ENCODE peak calls at places on chromosomes 7 and 10, in nine cellular contexts. A is colonic mucosa; O is stromal cell of bone marrow; X is adrenal gland; Y is neuronal stem cell; V is uterus; P is pons; D is natural killer cell treated with Interleukin-12 subunit alpha and Interleukin-12 subunit beta and Interleukin-15 and Interleukin-18, amount 100 ng/mL, for 72 hours; R is non-pigmented ciliary epithelial cell. C is an unnamed sample.
A peak's percentile ranks its signal among the peaks of the same experiment; 100 is the strongest.

GRCh38 chr10:132803595-132804210 is 17.8 kb upstream of the NKX6-2 start:
- DNase-seq in A (no peak), O (no peak), X (no peak), Y (no peak), V (no peak), P (no peak), D (peak; percentile 48), R (no peak), C (no peak)

GRCh38 chr7:55065079-55065478 is 46.3 kb downstream of the EGFR start:
- DNase-seq in A (no peak), O (peak; percentile 96), X (peak; percentile 73), Y (no peak), V (peak; percentile 70), P (no peak), D (no peak), R (no peak), C (no peak)

GRCh38 chr10:61617586-61617985 is 45.1 kb upstream of the CABCOCO1 start:
- DNase-seq in A (no peak), O (no peak), X (no peak), Y (no peak), V (no peak), P (no peak), D (no peak), R (no peak), C (no peak)

GRCh38 chr7:132996581-132997242 is 85.2 kb downstream of the CHCHD3 start:
- DNase-seq in A (no peak), O (no peak), X (no peak), Y (no peak), V (no peak), P (no peak), D (no peak), R (no peak), C (no peak)

GRCh38 chr7:118844748-118845147 is 620.2 kb downstream of the ANKRD7 start:
- DNase-seq in A (no peak), O (no peak), X (no peak), Y (no peak), V (no peak), P (no peak), D (no peak), R (no peak), C (no peak)

GRCh38 chr10:17427201-17427600 is 27.2 kb downstream of the ST8SIA6 start:
- DNase-seq in A (no peak), O (no peak), X (no peak), Y (no peak), V (no peak), P (no peak), D (no peak), R (no peak), C (no peak)

GRCh38 chr10:131533846-131534526 is 222.5 kb upstream of the TCERG1L start:
- DNase-seq in A (no peak), O (no peak), X (no peak), Y (no peak), V (no peak), P (no peak), D (no peak), R (no peak), C (no peak)

GRCh38 chr10:31709028-31709427 is 219.6 kb downstream of the ARHGAP12 start:
- DNase-seq in A (no peak), O (no peak), X (no peak), Y (no peak), V (no peak), P (no peak), D (no peak), R (no peak), C (no peak)

GRCh38 chr7:76428868-76429805 is 4.4 kb downstream of the ZP3 start:
- DNase-seq in A (no peak), O (no peak), X (peak; percentile 34), Y (no peak), V (no peak), P (peak; percentile 46), D (peak; percentile 28), R (no peak), C (peak; percentile 38)

GRCh38 chr7:100890640-100891521 is 1.4 kb upstream of the UFSP1 start:
- DNase-seq in A (no peak), O (no peak), X (no peak), Y (no peak), V (peak; percentile 39), P (no peak), D (no peak), R (no peak), C (no peak)

GRCh38 chr7:151425670-151426075 is 14.3 kb downstream of the CRYGN start:
- DNase-seq in A (no peak), O (peak; percentile 89), X (no peak), Y (no peak), V (no peak), P (no peak), D (no peak), R (peak; percentile 67), C (no peak)

GRCh38 chr7:148447221-148447845 is 143.2 kb upstream of the C7orf33 start:
- DNase-seq in A (no peak), O (peak; percentile 11), X (no peak), Y (no peak), V (no peak), P (no peak), D (no peak), R (no peak), C (no peak)

GRCh38 chr10:132532784-132533560 is 4.6 kb upstream of the INPP5A start:
- DNase-seq in A (no peak), O (no peak), X (no peak), Y (no peak), V (peak; percentile 12), P (no peak), D (peak; percentile 40), R (peak; percentile 79), C (no peak)

GRCh38 chr7:471866-472639 is 47.6 kb downstream of the PDGFA start:
- DNase-seq in A (no peak), O (peak; percentile 86), X (peak; percentile 78), Y (no peak), V (peak; percentile 72), P (no peak), D (peak; percentile 50), R (peak; percentile 82), C (peak; percentile 21)

GRCh38 chr7:87152112-87152896 is at the start of gene DMTF1:
- DNase-seq in A (peak; percentile 94), O (peak; percentile 89), X (peak; percentile 96), Y (peak; percentile 89), V (peak; percentile 94), P (peak; percentile 96), D (peak; percentile 94), R (peak; percentile 59), C (peak; percentile 97)

GRCh38 chr10:132973903-132974241 is 31.5 kb upstream of the CFAP46 start:
- DNase-seq in A (no peak), O (no peak), X (no peak), Y (no peak), V (peak; percentile 5), P (no peak), D (peak; percentile 2), R (no peak), C (no peak)

GRCh38 chr10:92778091-92778490 is 70.2 kb upstream of the EXOC6 start:
- DNase-seq in A (no peak), O (no peak), X (no peak), Y (no peak), V (no peak), P (no peak), D (no peak), R (no peak), C (no peak)

GRCh38 chr7:25522727-25523126 is 294.4 kb upstream of the NPVF start:
- DNase-seq in A (no peak), O (no peak), X (no peak), Y (no peak), V (no peak), P (no peak), D (no peak), R (no peak), C (no peak)

GRCh38 chr7:66771795-66772194 is 31.3 kb downstream of the RABGEF1 start:
- DNase-seq in A (no peak), O (no peak), X (no peak), Y (no peak), V (no peak), P (no peak), D (no peak), R (no peak), C (no peak)

GRCh38 chr7:105799677-105800076 is 76.7 kb downstream of the ATXN7L1 start:
- DNase-seq in A (no peak), O (no peak), X (no peak), Y (no peak), V (no peak), P (no peak), D (no peak), R (no peak), C (no peak)

GRCh38 chr10:5944389-5945202 is 32.7 kb downstream of the IL15RA start:
- DNase-seq in A (peak; percentile 88), O (peak; percentile 100), X (peak; percentile 87), Y (no peak), V (peak; percentile 91), P (no peak), D (peak; percentile 16), R (peak; percentile 99), C (peak; percentile 50)

GRCh38 chr10:117158297-117158696 is 20.2 kb upstream of the VAX1 start:
- DNase-seq in A (no peak), O (no peak), X (no peak), Y (no peak), V (no peak), P (no peak), D (no peak), R (no peak), C (no peak)

GRCh38 chr7:20218261-20218660 is 1.1 kb upstream of the MACC1 start:
- DNase-seq in A (no peak), O (no peak), X (no peak), Y (no peak), V (no peak), P (no peak), D (no peak), R (no peak), C (no peak)

GRCh38 chr7:114519215-114519614 is 104.6 kb downstream of the FOXP2 start:
- DNase-seq in A (no peak), O (no peak), X (no peak), Y (no peak), V (no peak), P (peak; percentile 7), D (no peak), R (no peak), C (peak; percentile 5)

GRCh38 chr10:48976208-48976607 is 36.6 kb upstream of the LRRC18 start:
- DNase-seq in A (no peak), O (no peak), X (peak; percentile 47), Y (no peak), V (no peak), P (peak; percentile 17), D (no peak), R (no peak), C (peak; percentile 9)

GRCh38 chr10:11242443-11243386 is 225.0 kb downstream of the CELF2 start:
- DNase-seq in A (peak; percentile 36), O (no peak), X (peak; percentile 31), Y (no peak), V (no peak), P (peak; percentile 68), D (peak; percentile 71), R (no peak), C (peak; percentile 49)

GRCh38 chr7:22576941-22577927 is 77.2 kb upstream of the STEAP1B start:
- DNase-seq in A (peak; percentile 24), O (peak; percentile 98), X (peak; percentile 38), Y (no peak), V (peak; percentile 45), P (peak; percentile 78), D (no peak), R (peak; percentile 96), C (peak; percentile 62)

GRCh38 chr10:69895759-69896158 is 94.1 kb downstream of the COL13A1 start:
- DNase-seq in A (no peak), O (peak; percentile 80), X (no peak), Y (no peak), V (peak; percentile 27), P (no peak), D (no peak), R (peak; percentile 67), C (no peak)

GRCh38 chr7:136513744-136514143 is 354.7 kb upstream of the CHRM2 start:
- DNase-seq in A (no peak), O (no peak), X (no peak), Y (no peak), V (no peak), P (no peak), D (no peak), R (no peak), C (no peak)

GRCh38 chr7:130865408-130866236 is 131.6 kb upstream of the KLF14 start:
- DNase-seq in A (no peak), O (no peak), X (no peak), Y (no peak), V (no peak), P (no peak), D (no peak), R (no peak), C (no peak)

GRCh38 chr7:92400013-92400412 is 47.3 kb upstream of the GATAD1 start:
- DNase-seq in A (no peak), O (no peak), X (no peak), Y (no peak), V (no peak), P (no peak), D (no peak), R (no peak), C (no peak)

C was measured in globus pallidus.